ENCODE peak calls at places on chromosome 11, in ten cellular contexts. M, W, U, R, L, N, E, G, H and T are unnamed samples.
A peak's percentile ranks its signal among the peaks of the same experiment; 100 is the strongest.

GRCh38 chr11:125071831-125072209 is 8.7 kb downstream of the SLC37A2 start:
- DNase-seq in N (no peak), H (no peak), U (no peak), E (no peak), R (no peak), M (no peak), G (no peak), W (peak; percentile 31), L (no peak), T (no peak)

GRCh38 chr11:112292785-112293407 is 32.2 kb upstream of the PLET1 start:
- DNase-seq in R (no peak), U (peak; percentile 85), W (no peak), G (no peak), N (no peak), M (no peak), L (no peak), H (peak; percentile 53), E (no peak), T (no peak)

GRCh38 chr11:76284161-76284560 is 77.9 kb upstream of the WNT11 start:
- DNase-seq in L (no peak), G (no peak), E (no peak), U (no peak), M (no peak), N (no peak), W (no peak), H (no peak), R (no peak), T (peak; percentile 68)

GRCh38 chr11:71334191-71334590 is 81.8 kb upstream of the SHANK2 start:
- DNase-seq in N (no peak), M (no peak), G (no peak), H (no peak), W (no peak), R (no peak), U (no peak), L (no peak), E (peak; percentile 25), T (peak; percentile 33)

GRCh38 chr11:833849-834311 is 1.1 kb downstream of the CD151 start:
- DNase-seq in R (no peak), E (no peak), W (no peak), L (no peak), H (no peak), U (no peak), N (no peak), M (no peak), G (no peak), T (no peak)

GRCh38 chr11:47393163-47394049 is 15.0 kb upstream of the SLC39A13 start:
- DNase-seq in G (no peak), W (no peak), L (no peak), R (no peak), E (no peak), M (no peak), H (no peak), N (no peak), U (no peak), T (peak; percentile 70)

GRCh38 chr11:102603091-102603490 is 22.0 kb downstream of the MMP20 start:
- DNase-seq in N (no peak), L (no peak), G (no peak), M (peak; percentile 23), U (peak; percentile 23), H (peak; percentile 81), W (no peak), R (no peak), E (peak; percentile 35), T (peak; percentile 97)

GRCh38 chr11:1830500-1831223 is 4.1 kb upstream of the SYT8 start:
- DNase-seq in H (no peak), N (no peak), W (peak; percentile 40), L (no peak), E (no peak), G (no peak), U (peak; percentile 30), M (no peak), R (no peak), T (peak; percentile 81)

GRCh38 chr11:36391062-36391461 is 95.0 kb downstream of the PRR5L start:
- DNase-seq in N (no peak), E (no peak), L (no peak), M (no peak), W (no peak), G (no peak), U (no peak), R (no peak), H (no peak), T (no peak)

GRCh38 chr11:36376315-36376887 is 80.3 kb downstream of the PRR5L start:
- DNase-seq in H (no peak), W (peak; percentile 49), L (no peak), N (no peak), R (no peak), E (no peak), G (no peak), M (no peak), U (peak; percentile 31), T (peak; percentile 75)

GRCh38 chr11:10350341-10350740 is 45.5 kb downstream of the ADM start:
- DNase-seq in G (no peak), U (no peak), W (no peak), L (no peak), M (no peak), H (peak; percentile 77), N (no peak), R (no peak), E (no peak), T (peak; percentile 96)

GRCh38 chr11:31786996-31787685 is 24.0 kb downstream of the PAX6 start:
- DNase-seq in N (no peak), H (no peak), L (no peak), G (no peak), W (no peak), U (no peak), M (no peak), R (no peak), E (no peak), T (peak; percentile 75)

GRCh38 chr11:33941637-33942160 is 49.8 kb upstream of the LMO2 start:
- DNase-seq in H (no peak), R (no peak), N (no peak), E (no peak), W (peak; percentile 56), G (no peak), L (no peak), M (no peak), U (no peak), T (peak; percentile 85)

GRCh38 chr11:68309621-68310185 is 2.7 kb upstream of the LRP5 start:
- DNase-seq in L (no peak), W (no peak), E (no peak), M (no peak), U (no peak), H (no peak), N (no peak), R (no peak), G (no peak), T (no peak)

GRCh38 chr11:128172046-128172878 is 415.1 kb downstream of the ETS1 start:
- DNase-seq in R (peak; percentile 75), H (peak; percentile 45), U (peak; percentile 60), G (peak; percentile 74), N (peak; percentile 86), L (peak; percentile 70), E (peak; percentile 84), M (peak; percentile 77), W (peak; percentile 73), T (peak; percentile 83)

GRCh38 chr11:7413961-7414728 is 71.2 kb upstream of the OLFML1 start:
- DNase-seq in H (no peak), U (no peak), G (no peak), L (no peak), M (no peak), W (no peak), R (no peak), N (no peak), E (no peak), T (no peak)

GRCh38 chr11:69310351-69310750 is 16.4 kb downstream of the MYEOV start:
- DNase-seq in N (no peak), W (no peak), R (no peak), M (no peak), G (no peak), H (no peak), U (no peak), E (peak; percentile 19), L (no peak), T (no peak)

GRCh38 chr11:35688023-35688422 is 25.4 kb downstream of the TRIM44 start:
- DNase-seq in U (no peak), G (no peak), R (no peak), N (no peak), E (no peak), W (no peak), H (peak; percentile 19), L (no peak), M (no peak), T (no peak)

GRCh38 chr11:72683782-72684200 is 9.6 kb upstream of the PDE2A start:
- DNase-seq in N (peak; percentile 72), U (peak; percentile 86), W (peak; percentile 91), G (peak; percentile 54), L (no peak), E (peak; percentile 86), H (no peak), M (peak; percentile 75), R (peak; percentile 54), T (peak; percentile 89)

GRCh38 chr11:119433369-119433749 is 10.4 kb upstream of the THY1 start:
- DNase-seq in R (no peak), N (no peak), U (peak; percentile 38), L (no peak), G (no peak), H (no peak), M (no peak), E (no peak), W (no peak), T (no peak)

GRCh38 chr11:6647282-6647679 is 8.3 kb downstream of the DCHS1 start:
- DNase-seq in R (no peak), M (no peak), H (no peak), U (no peak), E (no peak), L (no peak), G (no peak), W (peak; percentile 73), N (no peak), T (peak; percentile 52)

GRCh38 chr11:88404932-88405710 is 67.6 kb upstream of the CTSC start:
- DNase-seq in N (no peak), E (no peak), H (no peak), U (no peak), L (no peak), G (no peak), M (no peak), R (no peak), W (no peak), T (no peak)

GRCh38 chr11:78916759-78917158 is 342.1 kb upstream of the NARS2 start:
- DNase-seq in E (no peak), H (no peak), N (no peak), M (no peak), G (no peak), W (no peak), L (no peak), U (no peak), R (no peak), T (no peak)

GRCh38 chr11:22539851-22540376 is 85.7 kb downstream of the FANCF start:
- DNase-seq in W (peak; percentile 33), E (no peak), H (no peak), U (peak; percentile 7), G (no peak), L (no peak), R (no peak), N (no peak), M (no peak), T (no peak)

GRCh38 chr11:74838188-74838587 is 89.5 kb downstream of the RNF169 start:
- DNase-seq in E (no peak), W (no peak), R (no peak), H (no peak), U (no peak), N (no peak), M (no peak), L (no peak), G (no peak), T (peak; percentile 70)

GRCh38 chr11:66326261-66327111 is 9.6 kb upstream of the CD248 start:
- DNase-seq in U (no peak), M (no peak), N (no peak), W (peak; percentile 79), L (no peak), G (no peak), R (peak; percentile 58), H (no peak), E (no peak), T (peak; percentile 78)

GRCh38 chr11:29306527-29306926 is 710.3 kb downstream of the KCNA4 start:
- DNase-seq in E (no peak), N (no peak), U (peak; percentile 19), L (no peak), G (no peak), M (no peak), W (no peak), R (no peak), H (no peak), T (no peak)

GRCh38 chr11:71189768-71190315 is 62.5 kb downstream of the SHANK2 start:
- DNase-seq in G (no peak), L (no peak), W (no peak), M (no peak), N (no peak), R (no peak), U (no peak), H (no peak), E (no peak), T (peak; percentile 32)